ENCODE peak calls at places on chromosomes 13 and 19, in four cellular contexts. L, V, F and Q are unnamed samples.

GRCh38 chr13:98945863-98946605 is 31.8 kb downstream of the DOCK9 start:
- DNase-seq in L (no peak), V (no peak), F (no peak), Q (no peak)

GRCh38 chr13:26759907-26760834 is at the start of gene GPR12:
- DNase-seq in L (no peak), V (no peak), F (peak), Q (peak)

GRCh38 chr19:35458821-35459391 is 10.8 kb downstream of the FFAR2 start:
- DNase-seq in L (no peak), V (no peak), F (no peak), Q (no peak)

GRCh38 chr13:70016116-70016515 is 91.5 kb upstream of the ATXN8OS start:
- DNase-seq in L (no peak), V (no peak), F (no peak), Q (no peak)

GRCh38 chr13:39565036-39565949 is 37.7 kb downstream of the LHFPL6 start:
- DNase-seq in L (no peak), V (no peak), F (peak), Q (peak)

GRCh38 chr13:33217256-33217655 is 68.3 kb downstream of the STARD13 start:
- DNase-seq in L (peak), V (no peak), F (peak), Q (no peak)

GRCh38 chr19:18865973-18866799 is 29.8 kb downstream of the CERS1 start:
- DNase-seq in L (peak), V (no peak), F (peak), Q (peak)

GRCh38 chr13:51523082-51523518 is 61.2 kb upstream of the WDFY2 start:
- DNase-seq in L (peak), V (no peak), F (peak), Q (peak)

GRCh38 chr19:13437919-13438618 is 68.2 kb downstream of the CACNA1A start:
- DNase-seq in L (no peak), V (no peak), F (no peak), Q (no peak)

GRCh38 chr19:14459703-14460102 is 15.5 kb downstream of the PTGER1 start:
- DNase-seq in L (no peak), V (no peak), F (no peak), Q (no peak)

GRCh38 chr19:7733376-7733775 is 1.5 kb upstream of the CLEC4G start:
- DNase-seq in L (no peak), V (no peak), F (no peak), Q (no peak)

GRCh38 chr13:32893176-32893575 is 123.0 kb upstream of the KL start:
- DNase-seq in L (no peak), V (no peak), F (no peak), Q (no peak)

GRCh38 chr19:55467236-55468053 is 2.9 kb upstream of the C19orf85 start:
- DNase-seq in L (peak), V (no peak), F (peak), Q (peak)

GRCh38 chr13:44780586-44781280 is 204.6 kb upstream of the TSC22D1 start:
- DNase-seq in L (peak), V (no peak), F (no peak), Q (no peak)

GRCh38 chr19:33717878-33718277 is 78.8 kb upstream of the KCTD15 start:
- DNase-seq in L (no peak), V (no peak), F (no peak), Q (no peak)

GRCh38 chr19:53057904-53058579 is 13.5 kb downstream of the ERVV-2 start:
- DNase-seq in L (peak), V (no peak), F (no peak), Q (no peak)

GRCh38 chr13:89401209-89401810 is 1730.1 kb downstream of the SLITRK5 start:
- DNase-seq in L (no peak), V (no peak), F (peak), Q (peak)

GRCh38 chr13:79384022-79384610 is 21.9 kb downstream of the RBM26 start:
- DNase-seq in L (no peak), V (no peak), F (no peak), Q (no peak)

GRCh38 chr13:24287748-24288287 is 21.6 kb upstream of the C1QTNF9 start:
- DNase-seq in L (no peak), V (no peak), F (no peak), Q (no peak)

GRCh38 chr19:28388988-28389387 is 824.0 kb downstream of the UQCRFS1 start:
- DNase-seq in L (no peak), V (no peak), F (no peak), Q (no peak)

GRCh38 chr19:28396259-28396940 is 816.6 kb downstream of the UQCRFS1 start:
- DNase-seq in L (no peak), V (no peak), F (no peak), Q (no peak)

GRCh38 chr19:13865578-13866462 is 11.1 kb upstream of the NANOS3 start:
- DNase-seq in L (peak), V (no peak), F (no peak), Q (no peak)

GRCh38 chr13:77338961-77339401 is 12.1 kb upstream of the MYCBP2 start:
- DNase-seq in L (no peak), V (no peak), F (no peak), Q (no peak)

GRCh38 chr13:112779856-112780604 is 90.2 kb downstream of the ATP11A start:
- DNase-seq in L (no peak), V (no peak), F (peak), Q (no peak)

GRCh38 chr13:26476111-26476743 is 81.3 kb upstream of the WASF3 start:
- DNase-seq in L (peak), V (no peak), F (peak), Q (peak)

GRCh38 chr19:16325161-16325527 is 518 bp downstream of the KLF2 start:
- DNase-seq in L (no peak), V (peak), F (no peak), Q (no peak)

GRCh38 chr13:44142911-44143665 is 230.5 kb upstream of the SERP2 start:
- DNase-seq in L (no peak), V (no peak), F (peak), Q (peak)

GRCh38 chr19:7535993-7536685 is 622 bp downstream of the PNPLA6 start:
- DNase-seq in L (no peak), V (no peak), F (no peak), Q (no peak)

GRCh38 chr19:38455031-38455430 is 21.5 kb downstream of the RYR1 start:
- DNase-seq in L (no peak), V (no peak), F (peak), Q (peak)

GRCh38 chr19:29680447-29680846 is 15.2 kb downstream of the PLEKHF1 start:
- DNase-seq in L (peak), V (no peak), F (no peak), Q (no peak)

GRCh38 chr13:113400621-113401451 is 36.9 kb upstream of the GRTP1 start:
- DNase-seq in L (peak), V (no peak), F (no peak), Q (no peak)

GRCh38 chr19:40867701-40868100 is 14.3 kb downstream of the CYP2A7 start:
- DNase-seq in L (no peak), V (no peak), F (no peak), Q (no peak)

GRCh38 chr13:46516624-46517318 is 36.2 kb upstream of the LRCH1 start:
- DNase-seq in L (peak), V (no peak), F (no peak), Q (no peak)

GRCh38 chr13:110228936-110229904 is 77.7 kb downstream of the COL4A1 start:
- DNase-seq in L (no peak), V (no peak), F (peak), Q (no peak)

GRCh38 chr19:16261584-16262370 is 62.8 kb upstream of the KLF2 start:
- DNase-seq in L (no peak), V (no peak), F (no peak), Q (no peak)